ENCODE peak calls at places on chromosomes 4 and X, in eight cellular contexts. A is HAP-1, T is Panc1, S is adrenal gland, N is neural progenitor cell, Q is astrocyte, V is cardiac muscle cell, W is OCI-LY7. U is an unnamed sample.
A peak's percentile ranks its signal among the peaks of the same experiment; 100 is the strongest.

GRCh38 chrX:73563740-73564073 is 710 bp downstream of the CHIC1 start:
- DNase-seq in A (peak; percentile 34), T (no peak), S (no peak), N (no peak), Q (peak; percentile 3), V (no peak), W (no peak), U (no peak)

GRCh38 chr4:8379281-8379680 is 61.2 kb downstream of the ACOX3 start:
- DNase-seq in A (no peak), T (no peak), S (no peak), N (no peak), Q (no peak), V (no peak), W (no peak), U (peak; percentile 13)

GRCh38 chrX:31435592-31435991 is 363.8 kb upstream of the FTHL17 start:
- DNase-seq in A (peak; percentile 10), T (no peak), S (no peak), N (peak; percentile 91), Q (peak; percentile 32), V (peak; percentile 46), W (no peak), U (peak; percentile 18)

GRCh38 chr4:78776729-78777555 is 792 bp downstream of the BMP2K start:
- DNase-seq in A (peak; percentile 41), T (no peak), S (peak; percentile 76), N (peak; percentile 80), Q (peak; percentile 58), V (peak; percentile 50), W (peak; percentile 80), U (peak; percentile 18)

GRCh38 chr4:3796960-3797359 is 30.8 kb downstream of the ADRA2C start:
- DNase-seq in A (no peak), T (no peak), S (no peak), N (no peak), Q (no peak), V (no peak), W (no peak), U (no peak)

GRCh38 chrX:27599928-27600327 is 9.8 kb downstream of the DCAF8L2 start:
- DNase-seq in A (no peak), T (no peak), S (no peak), N (no peak), Q (peak; percentile 34), V (peak; percentile 56), W (no peak), U (no peak)

GRCh38 chr4:120052840-120053239 is 13.8 kb downstream of the MAD2L1 start:
- DNase-seq in A (no peak), T (no peak), S (no peak), N (no peak), Q (peak; percentile 91), V (peak; percentile 99), W (no peak), U (no peak)

GRCh38 chr4:103400405-103400804 is 202.3 kb upstream of the CENPE start:
- DNase-seq in A (no peak), T (no peak), S (no peak), N (no peak), Q (no peak), V (peak; percentile 1), W (no peak), U (no peak)

GRCh38 chrX:135740683-135741149 is 27.3 kb downstream of the CT45A3 start:
- DNase-seq in A (peak; percentile 33), T (no peak), S (peak; percentile 22), N (peak; percentile 5), Q (no peak), V (peak; percentile 7), W (peak; percentile 5), U (no peak)

GRCh38 chr4:3674479-3674851 is 91.7 kb upstream of the ADRA2C start:
- DNase-seq in A (no peak), T (no peak), S (peak; percentile 19), N (no peak), Q (no peak), V (no peak), W (no peak), U (no peak)

GRCh38 chr4:153476829-153477574 is 10.8 kb downstream of the TMEM131L start:
- DNase-seq in A (no peak), T (no peak), S (no peak), N (no peak), Q (no peak), V (no peak), W (no peak), U (no peak)

GRCh38 chrX:18668059-18668458 is 3.8 kb downstream of the RS1 start:
- DNase-seq in A (no peak), T (no peak), S (no peak), N (no peak), Q (no peak), V (no peak), W (no peak), U (no peak)

GRCh38 chr4:142845293-142846070 is 619 bp downstream of the INPP4B start:
- DNase-seq in A (no peak), T (no peak), S (peak; percentile 17), N (peak; percentile 55), Q (no peak), V (peak; percentile 19), W (no peak), U (peak; percentile 24)

GRCh38 chr4:56681158-56681848 is at the start of gene HOPX:
- DNase-seq in A (no peak), T (no peak), S (peak; percentile 33), N (no peak), Q (peak; percentile 46), V (peak; percentile 67), W (no peak), U (peak; percentile 19)

GRCh38 chr4:54473077-54473545 is 184.6 kb upstream of the KIT start:
- DNase-seq in A (no peak), T (no peak), S (no peak), N (no peak), Q (no peak), V (no peak), W (no peak), U (no peak)

GRCh38 chr4:5893013-5893580 is at the start of gene CRMP1:
- DNase-seq in A (peak; percentile 58), T (no peak), S (no peak), N (peak; percentile 94), Q (no peak), V (peak; percentile 19), W (no peak), U (no peak)

GRCh38 chr4:3168029-3168428 is 80.9 kb upstream of the MSANTD1 start:
- DNase-seq in A (no peak), T (no peak), S (peak; percentile 22), N (no peak), Q (peak; percentile 45), V (peak; percentile 17), W (peak; percentile 4), U (no peak)

GRCh38 chrX:102712216-102712966 is at the start of gene GPRASP2:
- DNase-seq in A (peak; percentile 15), T (no peak), S (peak; percentile 52), N (peak; percentile 66), Q (peak; percentile 4), V (peak; percentile 30), W (no peak), U (peak; percentile 60)

GRCh38 chr4:169229571-169230028 is 41.2 kb downstream of the SH3RF1 start:
- DNase-seq in A (no peak), T (peak; percentile 69), S (no peak), N (no peak), Q (peak; percentile 97), V (peak; percentile 93), W (no peak), U (no peak)
- H3K4me3 ChIP-seq in A (no peak overlapping the region), T (no peak overlapping the region), S (no peak overlapping the region), N (no peak overlapping the region), Q (no peak overlapping the region), V (no peak overlapping the region), W (no peak overlapping the region), U (no peak overlapping the region)

GRCh38 chr4:10461850-10462400 is 4.7 kb upstream of the ZNF518B start:
- DNase-seq in A (no peak), T (no peak), S (no peak), N (no peak), Q (no peak), V (no peak), W (no peak), U (no peak)
- H3K4me3 ChIP-seq in A (no peak overlapping the region), T (no peak overlapping the region), S (no peak overlapping the region), N (peak overlapping the region; percentile 55), Q (peak overlapping the region; percentile 47), V (peak overlapping the region; percentile 29), W (no peak overlapping the region), U (peak overlapping the region; percentile 54)

GRCh38 chrX:41449138-41449537 is 2.0 kb downstream of the NYX start:
- DNase-seq in A (no peak), T (no peak), S (no peak), N (no peak), Q (no peak), V (no peak), W (peak; percentile 23), U (no peak)

GRCh38 chrX:41447897-41448296 is 754 bp downstream of the NYX start:
- DNase-seq in A (no peak), T (no peak), S (no peak), N (no peak), Q (no peak), V (no peak), W (no peak), U (no peak)

GRCh38 chrX:41452972-41453371 is 5.8 kb downstream of the NYX start:
- DNase-seq in A (no peak), T (no peak), S (no peak), N (no peak), Q (peak; percentile 80), V (peak; percentile 47), W (no peak), U (no peak)

GRCh38 chrX:41449615-41450014 is 2.5 kb downstream of the NYX start:
- DNase-seq in A (no peak), T (no peak), S (no peak), N (no peak), Q (peak; percentile 28), V (no peak), W (peak; percentile 59), U (no peak)

GRCh38 chrX:41452565-41452964 is 5.4 kb downstream of the NYX start:
- DNase-seq in A (no peak), T (no peak), S (no peak), N (no peak), Q (no peak), V (no peak), W (no peak), U (no peak)
- H3K4me3 ChIP-seq in A (no peak overlapping the region), T (no peak overlapping the region), S (no peak overlapping the region), N (no peak overlapping the region), Q (peak overlapping the region; percentile 10), V (no peak overlapping the region), W (no peak overlapping the region), U (no peak overlapping the region)

DNA sequence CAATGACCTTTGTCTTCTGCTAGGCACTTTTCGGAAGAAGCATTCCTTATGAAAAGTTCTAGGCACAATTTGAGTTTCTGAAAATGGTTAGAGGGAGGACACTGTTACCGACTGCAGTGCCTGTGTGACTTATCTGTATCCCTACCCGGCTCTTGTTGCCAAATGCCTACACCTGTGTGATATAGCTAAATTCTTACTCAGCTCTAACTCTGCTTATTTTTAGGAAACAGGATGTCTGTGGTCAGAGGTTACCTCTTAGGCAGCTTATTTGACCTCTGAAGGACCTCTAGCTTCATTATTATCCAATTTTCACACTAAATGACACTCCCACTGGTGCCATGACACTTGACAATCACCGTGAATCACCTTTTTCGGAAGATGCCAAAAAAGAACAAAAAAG is 561.1 kb upstream of the SMIM31 start:
- DNase-seq in A (no peak), T (no peak), S (no peak), N (no peak), Q (no peak), V (no peak), W (no peak), U (no peak)
- H3K4me3 ChIP-seq in A (no peak overlapping the region), T (no peak overlapping the region), S (no peak overlapping the region), N (no peak overlapping the region), Q (no peak overlapping the region), V (no peak overlapping the region), W (no peak overlapping the region), U (no peak overlapping the region)

U was measured in left ventricle myocardium inferior.